ENCODE peak calls at places on chromosomes 12 and 14, in five cellular contexts. A, U, S, M and Z are unnamed samples.

GRCh38 chr12:94560416-94561221 is 89.7 kb downstream of the TMCC3 start:
- DNase-seq in U (no peak), S (peak; percentile 36), A (peak; percentile 35), M (no peak), Z (peak; percentile 70)

GRCh38 chr12:42552822-42553221 is 36.7 kb downstream of the PRICKLE1 start:
- DNase-seq in A (no peak), U (no peak), M (no peak), S (no peak), Z (no peak)

GRCh38 chr12:105977256-105978051 is 161.3 kb downstream of the NUAK1 start:
- DNase-seq in U (no peak), S (no peak), M (no peak), A (no peak), Z (no peak)

GRCh38 chr12:7344831-7345230 is 41.0 kb downstream of the ACSM4 start:
- DNase-seq in U (no peak), A (no peak), M (no peak), S (no peak), Z (peak; percentile 92)

GRCh38 chr12:82529954-82530353 is 156.8 kb upstream of the TMTC2 start:
- DNase-seq in M (no peak), S (no peak), A (no peak), U (no peak), Z (no peak)

GRCh38 chr12:32418903-32419519 is 19.7 kb downstream of the FGD4 start:
- DNase-seq in A (no peak), M (no peak), U (no peak), S (no peak), Z (no peak)

GRCh38 chr12:84161296-84161695 is 751.3 kb downstream of the SLC6A15 start:
- DNase-seq in A (no peak), U (no peak), S (no peak), M (no peak), Z (no peak)

GRCh38 chr12:130186631-130187269 is 24.5 kb downstream of the FZD10 start:
- DNase-seq in U (no peak), A (no peak), M (no peak), S (no peak), Z (peak; percentile 50)

GRCh38 chr14:77985235-77985634 is 184.9 kb upstream of the NRXN3 start:
- DNase-seq in S (no peak), A (no peak), U (no peak), M (no peak), Z (no peak)

GRCh38 chr12:47164730-47165439 is 85.1 kb upstream of the AMIGO2 start:
- DNase-seq in U (no peak), S (no peak), M (no peak), A (no peak), Z (no peak)

GRCh38 chr12:130719263-130719892 is 3.3 kb upstream of the RIMBP2 start:
- DNase-seq in S (no peak), A (no peak), M (no peak), U (no peak), Z (no peak)

GRCh38 chr14:74567646-74568379 is 44.2 kb downstream of the LTBP2 start:
- DNase-seq in A (no peak), U (no peak), S (no peak), M (no peak), Z (no peak)

GRCh38 chr12:104933128-104933527 is 25.0 kb downstream of the SLC41A2 start:
- DNase-seq in M (no peak), S (no peak), A (no peak), U (no peak), Z (no peak)

GRCh38 chr12:127745466-127746220 is 521.3 kb upstream of the TMEM132C start:
- DNase-seq in S (no peak), M (no peak), A (no peak), U (no peak), Z (no peak)

GRCh38 chr12:56230449-56231183 is 765 bp downstream of the SLC39A5 start:
- DNase-seq in S (no peak), U (no peak), A (no peak), M (peak; percentile 93), Z (no peak)

GRCh38 chr12:29088611-29089219 is 60.4 kb upstream of the FAR2 start:
- DNase-seq in A (no peak), S (no peak), M (peak; percentile 1), U (no peak), Z (no peak)

GRCh38 chr12:102454808-102455760 is 25.3 kb downstream of the IGF1 start:
- DNase-seq in A (no peak), S (no peak), M (peak; percentile 10), U (no peak), Z (no peak)

GRCh38 chr14:60563113-60563512 is 54.2 kb downstream of the SIX6 start:
- DNase-seq in S (no peak), M (no peak), A (no peak), U (no peak), Z (no peak)

GRCh38 chr12:89345830-89346740 is 6.2 kb downstream of the DUSP6 start:
- DNase-seq in U (no peak), S (peak; percentile 88), A (peak; percentile 61), M (no peak), Z (peak; percentile 75)

GRCh38 chr14:81382517-81383225 is 17.5 kb downstream of the STON2 start:
- DNase-seq in M (no peak), A (no peak), U (no peak), S (no peak), Z (no peak)

GRCh38 chr12:46153267-46153872 is 115.5 kb downstream of the SLC38A1 start:
- DNase-seq in A (peak; percentile 18), U (no peak), S (no peak), M (peak; percentile 7), Z (no peak)

GRCh38 chr14:56760164-56760914 is 49.9 kb downstream of the OTX2 start:
- DNase-seq in M (no peak), S (no peak), U (no peak), A (no peak), Z (no peak)
- H3K9ac ChIP-seq in M (no peak overlapping the region), S (no peak overlapping the region), U (no peak overlapping the region), A (no peak overlapping the region), Z (no peak overlapping the region)

DNA sequence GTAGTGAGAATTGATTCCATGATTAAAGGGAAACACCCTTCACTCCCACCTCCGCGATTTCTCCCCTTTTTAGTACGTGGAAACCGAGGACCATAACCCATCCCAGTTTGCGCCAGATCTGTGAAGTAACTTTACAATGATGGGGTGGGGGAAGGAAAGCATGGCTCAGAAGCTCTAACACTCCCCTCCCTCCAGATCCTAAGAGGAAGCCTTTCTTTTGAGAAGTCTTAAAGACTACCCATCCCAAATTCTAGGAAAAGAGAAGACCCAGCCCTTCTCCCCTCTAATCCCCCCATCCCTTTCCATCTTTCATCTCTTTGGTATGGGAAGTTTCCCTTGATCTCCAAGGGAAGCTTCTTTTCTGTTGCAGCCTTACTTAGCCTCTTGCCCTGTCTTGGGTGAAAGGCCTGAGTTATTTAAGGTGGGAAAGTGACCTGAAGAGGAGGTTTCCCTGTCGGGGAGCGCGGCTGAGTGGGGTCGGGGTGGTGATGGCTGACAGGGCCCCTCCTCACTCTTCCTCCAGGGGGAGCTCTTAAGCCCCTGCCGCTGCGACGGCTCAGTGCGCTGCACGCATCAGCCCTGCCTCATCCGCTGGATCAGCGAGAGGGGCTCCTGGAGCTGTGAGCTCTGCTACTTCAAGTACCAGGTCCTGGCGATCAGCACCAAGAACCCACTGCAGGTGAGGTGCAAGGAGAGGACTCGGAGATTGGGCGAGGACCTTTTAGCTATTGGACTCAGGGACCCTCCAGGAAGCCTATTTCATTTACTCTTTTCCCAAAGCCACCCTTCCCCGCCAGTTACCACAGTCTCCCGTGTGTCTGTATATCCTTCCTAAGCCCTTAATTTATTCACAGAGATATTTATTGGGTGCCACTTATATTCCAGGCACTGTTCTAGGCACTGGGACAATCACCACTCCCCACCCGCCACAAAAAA is 1.8 kb downstream of the MARCHF9 start:
- DNase-seq in M (no peak), U (peak; percentile 72), S (no peak), A (no peak), Z (no peak)
- TF ChIP-seq ZNF274 in M (no peak), U (no peak), S (no peak), A (no peak), Z (no peak)

GRCh38 chr12:124545508-124546418 is 21.6 kb downstream of the NCOR2 start:
- DNase-seq in U (no peak), A (no peak), M (no peak), S (peak; percentile 76), Z (no peak)

GRCh38 chr12:124543052-124543590 is 24.3 kb downstream of the NCOR2 start:
- DNase-seq in U (no peak), M (no peak), A (no peak), S (no peak), Z (no peak)

GRCh38 chr12:124543591-124544310 is 23.7 kb downstream of the NCOR2 start:
- DNase-seq in A (no peak), U (no peak), M (no peak), S (no peak), Z (no peak)

GRCh38 chr12:124544983-124545382 is 22.4 kb downstream of the NCOR2 start:
- DNase-seq in A (no peak), S (no peak), M (no peak), U (no peak), Z (no peak)

GRCh38 chr12:124544311-124544970 is 23.0 kb downstream of the NCOR2 start:
- DNase-seq in M (no peak), S (no peak), U (no peak), A (no peak), Z (no peak)
- H3K9ac ChIP-seq in M (no peak overlapping the region), S (peak overlapping the region; percentile 45), U (no peak overlapping the region), A (no peak overlapping the region), Z (peak overlapping the region; percentile 26)

DNA sequence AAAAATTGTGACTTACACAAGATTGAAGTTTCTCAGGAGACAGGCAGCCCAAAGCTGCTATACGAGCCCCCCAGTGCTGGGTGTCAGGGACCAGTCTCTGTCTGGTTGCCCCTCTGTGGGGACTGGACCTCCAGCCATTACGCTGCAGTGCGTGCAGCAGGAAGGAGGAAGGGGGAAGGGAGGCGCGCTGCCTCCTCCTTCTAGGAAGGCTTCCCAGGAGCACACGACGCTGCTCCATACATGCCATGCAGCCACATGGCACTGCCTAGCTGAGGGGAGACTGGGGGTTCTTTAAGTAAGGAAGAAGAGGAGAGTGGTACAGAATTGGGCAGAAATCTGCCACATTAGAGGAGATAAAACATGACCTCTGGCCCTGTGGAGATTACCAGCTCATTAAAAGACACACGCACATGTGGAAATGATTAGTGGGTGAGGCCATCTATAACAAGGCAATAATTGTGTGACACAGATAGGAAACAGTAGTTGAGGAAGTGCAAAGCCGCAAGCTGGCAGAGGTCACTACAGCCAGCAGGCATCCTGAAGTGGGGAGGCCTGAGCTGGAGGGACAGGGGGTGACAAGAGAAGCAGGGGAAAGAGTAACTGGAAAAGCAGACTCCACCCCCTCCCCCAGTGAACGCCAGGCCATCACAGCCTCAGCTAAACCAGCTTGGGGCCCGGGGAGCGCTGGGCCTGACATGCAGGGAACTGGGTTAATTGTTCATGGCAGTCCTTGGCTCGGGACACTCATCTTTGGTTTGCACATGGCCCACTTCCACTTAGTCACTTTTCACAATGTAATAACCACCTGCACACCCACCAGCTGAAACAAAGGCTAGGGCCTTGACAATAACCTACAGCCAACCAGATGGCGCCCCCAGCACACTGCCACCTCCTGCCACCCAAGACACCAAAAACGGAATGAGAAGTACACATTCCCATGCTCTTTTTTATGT is 39.6 kb downstream of the CCDC88C start:
- DNase-seq in A (no peak), U (no peak), S (no peak), M (no peak), Z (no peak)
- TF ChIP-seq ZNF274 in A (no peak), U (no peak), S (no peak), M (no peak), Z (no peak)

GRCh38 chr12:12558291-12558690 is 4.4 kb downstream of the DUSP16 start:
- DNase-seq in U (no peak), M (no peak), S (no peak), A (no peak), Z (no peak)
- H3K9ac ChIP-seq in U (no peak overlapping the region), M (peak overlapping the region; percentile 99), S (no peak overlapping the region), A (no peak overlapping the region), Z (no peak overlapping the region)

GRCh38 chr14:30884925-30885324 is 10.6 kb downstream of the COCH start:
- DNase-seq in M (no peak), A (no peak), U (no peak), S (no peak), Z (no peak)
- TF ChIP-seq ZNF274 in M (no peak), A (no peak), U (no peak), S (no peak), Z (no peak)

GRCh38 chr12:57753938-57754337 is 965 bp upstream of the MARCHF9 start:
- DNase-seq in U (no peak), M (no peak), A (no peak), S (no peak), Z (no peak)
- H3K9ac ChIP-seq in U (no peak overlapping the region), M (no peak overlapping the region), A (peak overlapping the region; percentile 20), S (no peak overlapping the region), Z (no peak overlapping the region)